ENCODE peak calls at places on chromosomes 5 and 9, in four cellular contexts. B is KG1, J is EL, T is iPS-NIHi11. Z is an unnamed sample.

GRCh38 chr5:157602505-157602904 is 26.9 kb upstream of the ADAM19 start:
- DNase-seq in B (no peak), J (peak), T (no peak), Z (no peak)

GRCh38 chr9:18138676-18139075 is 335.3 kb upstream of the ADAMTSL1 start:
- DNase-seq in B (no peak), J (no peak), T (no peak), Z (no peak)

GRCh38 chr9:134325813-134326753 is at the start of gene RXRA:
- DNase-seq in T (peak), B (no peak), J (peak), Z (peak)

GRCh38 chr5:138467711-138468132 is 2.4 kb downstream of the EGR1 start:
- DNase-seq in T (no peak), B (no peak), J (peak), Z (no peak)

GRCh38 chr5:57532513-57533497 is 50.2 kb upstream of the ACTBL2 start:
- DNase-seq in T (no peak), J (peak), B (no peak), Z (no peak)

GRCh38 chr9:2686884-2687283 is 30.4 kb upstream of the KCNV2 start:
- DNase-seq in B (no peak), T (no peak), J (no peak), Z (no peak)

GRCh38 chr9:27165670-27166069 is 56.6 kb downstream of the TEK start:
- DNase-seq in T (peak), J (no peak), B (no peak), Z (no peak)

GRCh38 chr5:2181164-2181956 is 298.6 kb upstream of the IRX4 start:
- DNase-seq in J (no peak), T (no peak), B (no peak), Z (no peak)

GRCh38 chr9:74887041-74887980 is at the start of gene TRPM6:
- DNase-seq in J (peak), B (peak), T (peak), Z (no peak)

GRCh38 chr9:26260238-26260637 is 582.0 kb upstream of the TUSC1 start:
- DNase-seq in B (no peak), T (no peak), J (peak), Z (no peak)

GRCh38 chr5:159050408-159051091 is 49.2 kb downstream of the EBF1 start:
- DNase-seq in B (no peak), T (no peak), J (peak), Z (no peak)

GRCh38 chr5:2752059-2752874 is 790 bp upstream of the IRX2 start:
- DNase-seq in J (peak), B (no peak), T (no peak), Z (peak)

GRCh38 chr5:111092062-111092853 is at the start of gene WDR36:
- DNase-seq in J (peak), T (peak), B (peak), Z (peak)

GRCh38 chr9:16899611-16900010 is 29.1 kb upstream of the BNC2 start:
- DNase-seq in T (no peak), J (peak), B (no peak), Z (no peak)

GRCh38 chr5:149419532-149420485 is 40.7 kb upstream of the IL17B start:
- DNase-seq in B (no peak), J (no peak), T (no peak), Z (no peak)

GRCh38 chr9:98994226-98995058 is 50.7 kb downstream of the COL15A1 start:
- DNase-seq in B (no peak), J (no peak), T (no peak), Z (peak)

GRCh38 chr5:59528226-59528862 is 365.2 kb downstream of the PDE4D start:
- DNase-seq in J (peak), T (no peak), B (no peak), Z (no peak)